ENCODE peak calls at places on chromosome 14, in six cellular contexts. A is NCI-H82; B is T47D; Y is activated CD4-positive, CD25-positive, alpha-beta regulatory T cell; T is colonic mucosa; E is IMR-90. K is an unnamed sample.

GRCh38 chr14:67491741-67492504 is 3.4 kb upstream of the TMEM229B start:
- DNase-seq in E (no peak), T (no peak), A (peak), Y (no peak), B (no peak), K (no peak)

GRCh38 chr14:44979740-44980346 is 17.9 kb downstream of the TOGARAM1 start:
- DNase-seq in B (peak), A (peak), Y (no peak), E (no peak), T (no peak), K (no peak)

GRCh38 chr14:56846970-56847928 is 37.0 kb upstream of the OTX2 start:
- DNase-seq in E (no peak), A (no peak), Y (no peak), T (no peak), B (no peak), K (no peak)

GRCh38 chr14:58131386-58131785 is 20.6 kb downstream of the ARMH4 start:
- DNase-seq in B (no peak), Y (no peak), A (no peak), T (no peak), E (peak), K (no peak)

GRCh38 chr14:91067186-91067585 is 6.7 kb upstream of the RPS6KA5 start:
- DNase-seq in E (no peak), Y (no peak), A (no peak), B (no peak), T (no peak), K (no peak)

GRCh38 chr14:55835985-55836384 is 256.0 kb downstream of the KTN1 start:
- DNase-seq in E (no peak), T (no peak), B (no peak), Y (no peak), A (no peak), K (no peak)

GRCh38 chr14:91387135-91387849 is 30.3 kb downstream of the CCDC88C start:
- DNase-seq in Y (no peak), A (peak), E (peak), T (no peak), B (no peak), K (no peak)

GRCh38 chr14:100219126-100219785 is 19.7 kb upstream of the YY1 start:
- DNase-seq in E (peak), Y (no peak), B (no peak), T (no peak), A (no peak), K (no peak)

GRCh38 chr14:65472189-65472588 is 59.7 kb downstream of the FUT8 start:
- DNase-seq in A (peak), T (no peak), Y (no peak), E (no peak), B (no peak), K (no peak)

GRCh38 chr14:101174980-101175606 is 271.6 kb upstream of the RTL1 start:
- DNase-seq in A (no peak), E (no peak), T (no peak), Y (no peak), B (no peak), K (no peak)

GRCh38 chr14:38536376-38537038 is 280.6 kb upstream of the CLEC14A start:
- DNase-seq in E (peak), T (no peak), Y (no peak), B (no peak), A (peak), K (no peak)

GRCh38 chr14:95885866-95886265 is 9.2 kb downstream of the TUNAR start:
- DNase-seq in T (no peak), Y (no peak), E (no peak), B (no peak), A (no peak), K (no peak)

GRCh38 chr14:61619494-61619893 is 75.8 kb upstream of the HIF1A start:
- DNase-seq in B (no peak), A (no peak), E (no peak), T (no peak), Y (no peak), K (no peak)

GRCh38 chr14:76882646-76883045 is 56.4 kb downstream of the LRRC74A start:
- DNase-seq in E (no peak), Y (no peak), T (no peak), B (no peak), A (no peak), K (no peak)

GRCh38 chr14:78399316-78399889 is 229.2 kb downstream of the NRXN3 start:
- DNase-seq in E (no peak), Y (no peak), A (no peak), B (peak), T (no peak), K (no peak)

GRCh38 chr14:102527255-102528232 is 18.0 kb upstream of the ANKRD9 start:
- DNase-seq in T (peak), Y (no peak), E (no peak), A (no peak), B (no peak), K (no peak)

GRCh38 chr14:28773917-28774691 is 7.5 kb downstream of the FOXG1 start:
- DNase-seq in E (peak), A (peak), B (peak), T (no peak), Y (no peak), K (no peak)

GRCh38 chr14:63474844-63475243 is 68.3 kb downstream of the PPP2R5E start:
- DNase-seq in E (no peak), Y (no peak), T (no peak), A (no peak), B (no peak), K (no peak)